ENCODE peak calls at places on chromosomes 1 and 21, in four cellular contexts. F is left lobe of liver; R is glutamatergic neuron; N is activated T-cell treated with anti-CD3 and anti-CD28 coated beads, Interleukin-2, amount 50 U/mL, for 1 hour. B is an unnamed sample.

GRCh38 chr1:64172458-64172983 is 30.9 kb upstream of the UBE2U start:
- DNase-seq in F (no peak), R (no peak), N (no peak), B (peak)

GRCh38 chr1:219806020-219806419 is 122.3 kb downstream of the SLC30A10 start:
- DNase-seq in F (no peak), R (no peak), N (no peak), B (no peak)

GRCh38 chr1:36536727-36537126 is 54.0 kb upstream of the CSF3R start:
- DNase-seq in F (peak), R (no peak), N (no peak), B (no peak)

GRCh38 chr1:158527190-158527815 is 26.9 kb downstream of the OR6Y1 start:
- DNase-seq in F (no peak), R (no peak), N (no peak), B (no peak)

GRCh38 chr1:1080122-1080753 is 6.1 kb upstream of the RNF223 start:
- DNase-seq in F (peak), R (peak), N (no peak), B (peak)

GRCh38 chr1:36125129-36125991 is at the start of gene COL8A2:
- DNase-seq in F (no peak), R (no peak), N (no peak), B (peak)

GRCh38 chr1:102693345-102693744 is 415.0 kb downstream of the COL11A1 start:
- DNase-seq in F (no peak), R (no peak), N (no peak), B (no peak)

GRCh38 chr1:244603498-244603897 is 49.4 kb upstream of the DESI2 start:
- DNase-seq in F (no peak), R (no peak), N (peak), B (peak)

GRCh38 chr1:172629170-172629569 is 29.7 kb upstream of the FASLG start:
- DNase-seq in F (no peak), R (no peak), N (no peak), B (no peak)

GRCh38 chr1:160634543-160635491 is 12.0 kb downstream of the SLAMF1 start:
- DNase-seq in F (no peak), R (no peak), N (no peak), B (no peak)

GRCh38 chr1:200215350-200215749 is 187.8 kb downstream of the NR5A2 start:
- DNase-seq in F (no peak), R (no peak), N (no peak), B (no peak)

GRCh38 chr1:11955221-11955620 is 20.7 kb downstream of the PLOD1 start:
- DNase-seq in F (no peak), R (no peak), N (no peak), B (no peak)

GRCh38 chr1:116906812-116907211 is 2.9 kb upstream of the PTGFRN start:
- DNase-seq in F (no peak), R (no peak), N (no peak), B (no peak)

GRCh38 chr1:179779645-179780272 is 36.7 kb downstream of the FAM163A start:
- DNase-seq in F (no peak), R (no peak), N (no peak), B (no peak)

GRCh38 chr1:202213361-202214088 is 19.9 kb downstream of the LGR6 start:
- DNase-seq in F (no peak), R (no peak), N (no peak), B (peak)

GRCh38 chr1:14945132-14946010 is 208.2 kb upstream of the TMEM51 start:
- DNase-seq in F (peak), R (peak), N (no peak), B (no peak)

GRCh38 chr1:1284370-1285101 is 4.3 kb downstream of the SCNN1D start:
- DNase-seq in F (no peak), R (peak), N (no peak), B (no peak)

GRCh38 chr1:3436451-3436850 is 18.0 kb upstream of the ARHGEF16 start:
- DNase-seq in F (no peak), R (no peak), N (no peak), B (no peak)

GRCh38 chr1:50976890-50977574 is 7.0 kb downstream of the CDKN2C start:
- DNase-seq in F (no peak), R (no peak), N (peak), B (peak)

GRCh38 chr1:184972281-184973055 is 1.8 kb downstream of the NIBAN1 start:
- DNase-seq in F (no peak), R (no peak), N (no peak), B (no peak)

GRCh38 chr21:16908087-16908486 is 604.8 kb upstream of the CXADR start:
- DNase-seq in F (no peak), R (no peak), N (no peak), B (no peak)

GRCh38 chr1:163570061-163570460 is 248.3 kb downstream of the NUF2 start:
- DNase-seq in F (no peak), R (no peak), N (no peak), B (no peak)

GRCh38 chr1:218660678-218661053 is 315.5 kb downstream of the TGFB2 start:
- DNase-seq in F (no peak), R (no peak), N (no peak), B (no peak)

GRCh38 chr1:49293016-49293415 is 516.3 kb upstream of the BEND5 start:
- DNase-seq in F (no peak), R (no peak), N (peak), B (no peak)

GRCh38 chr1:169550294-169550693 is 36.0 kb downstream of the F5 start:
- DNase-seq in F (no peak), R (no peak), N (no peak), B (peak)

GRCh38 chr1:40699787-40700186 is 8.3 kb downstream of the NFYC start:
- DNase-seq in F (no peak), R (no peak), N (no peak), B (no peak)

GRCh38 chr1:17539526-17540254 is at the start of gene ARHGEF10L:
- DNase-seq in F (no peak), R (peak), N (no peak), B (peak)

GRCh38 chr1:155909894-155910293 is 1.3 kb downstream of the RIT1 start:
- DNase-seq in F (no peak), R (no peak), N (no peak), B (no peak)

GRCh38 chr1:112673589-112674439 is 645 bp upstream of the MOV10 start:
- DNase-seq in F (no peak), R (no peak), N (no peak), B (peak)

B was measured in NCI-H146.